ENCODE peak calls at places on chromosomes 2 and 18, in nine cellular contexts. K is activated CD4-positive, alpha-beta T cell treated with anti-CD3 and anti-CD28 coated beads, Interleukin-2, amount 10 ng/mL, durations not matched to agents 7 days and 5 days; X is NCI-H146; C is fibroblast of lung; V is B cell; G is activated CD8-positive, alpha-beta T cell treated with anti-CD3 and anti-CD28 coated beads for 36 hours; E is activated CD8-positive, alpha-beta memory T cell treated with anti-CD3 and anti-CD28 coated beads, Interleukin-2, amount 50 U/mL, for 48 hours; F is RWPE1; O is NCI-H2081. B is an unnamed sample.

GRCh38 chr2:25310965-25311865 is 30.5 kb downstream of the DNMT3A start:
- DNase-seq in K (no peak), X (peak), C (no peak), V (no peak), G (no peak), E (no peak), F (peak), O (peak), B (no peak)

GRCh38 chr2:181356526-181356925 is 100.7 kb upstream of the ITGA4 start:
- DNase-seq in K (no peak), X (no peak), C (no peak), V (no peak), G (no peak), E (no peak), F (no peak), O (no peak), B (no peak)

GRCh38 chr2:220000080-220000479 is 372.6 kb downstream of the SLC4A3 start:
- DNase-seq in K (no peak), X (no peak), C (peak), V (no peak), G (no peak), E (no peak), F (no peak), O (no peak), B (no peak)

GRCh38 chr2:68936462-68936861 is 16.2 kb downstream of the GKN2 start:
- DNase-seq in K (no peak), X (no peak), C (no peak), V (no peak), G (no peak), E (no peak), F (peak), O (no peak), B (no peak)

GRCh38 chr2:36482576-36483214 is 115.3 kb downstream of the FEZ2 start:
- DNase-seq in K (no peak), X (no peak), C (peak), V (no peak), G (no peak), E (no peak), F (no peak), O (no peak), B (no peak)

GRCh38 chr18:43620936-43621335 is 343.6 kb upstream of the SYT4 start:
- DNase-seq in K (no peak), X (peak), C (peak), V (no peak), G (no peak), E (no peak), F (peak), O (peak), B (no peak)

GRCh38 chr2:218476676-218477075 is 57.8 kb downstream of the VIL1 start:
- DNase-seq in K (no peak), X (no peak), C (peak), V (no peak), G (no peak), E (no peak), F (no peak), O (no peak), B (no peak)

GRCh38 chr2:207121784-207122183 is 44.0 kb downstream of the KLF7 start:
- DNase-seq in K (no peak), X (no peak), C (peak), V (no peak), G (no peak), E (no peak), F (peak), O (no peak), B (no peak)